ENCODE peak calls at places on chromosomes 11 and 22, in five cellular contexts. M is stimulated activated CD4-positive, alpha-beta T cell treated with anti-CD3 and anti-CD28 coated beads, Interleukin-2, amount 100 ng/mL, for 48 hours; L is ureter; O is amniotic stem cell; T is HTR-8/SVneo. A is an unnamed sample.

GRCh38 chr11:65709661-65710060 is 2.4 kb upstream of the KAT5 start:
- DNase-seq in M (no peak), L (no peak), O (no peak), T (no peak), A (no peak)

GRCh38 chr11:60899021-60899936 is 7.1 kb downstream of the PRPF19 start:
- DNase-seq in M (peak), L (no peak), O (peak), T (peak), A (peak)

GRCh38 chr11:20451568-20451967 is 64.1 kb downstream of the PRMT3 start:
- DNase-seq in M (no peak), L (no peak), O (no peak), T (no peak), A (no peak)

GRCh38 chr11:118046051-118046963 is 30.6 kb upstream of the TMPRSS4 start:
- DNase-seq in M (peak), L (no peak), O (no peak), T (no peak), A (no peak)

GRCh38 chr11:108865411-108865810 is 200.5 kb downstream of the DDX10 start:
- DNase-seq in M (no peak), L (no peak), O (no peak), T (no peak), A (no peak)

GRCh38 chr11:83006877-83007330 is 64.8 kb downstream of the RAB30 start:
- DNase-seq in M (no peak), L (no peak), O (no peak), T (no peak), A (no peak)

GRCh38 chr11:27304514-27304913 is 58.5 kb downstream of the CCDC34 start:
- DNase-seq in M (no peak), L (no peak), O (no peak), T (no peak), A (no peak)

GRCh38 chr22:43000441-43001175 is 14.3 kb downstream of the PACSIN2 start:
- DNase-seq in M (peak), L (no peak), O (no peak), T (no peak), A (no peak)

GRCh38 chr11:94768602-94769511 is 701 bp downstream of the AMOTL1 start:
- DNase-seq in M (no peak), L (peak), O (no peak), T (no peak), A (peak)

GRCh38 chr11:128535468-128536457 is 51.6 kb downstream of the ETS1 start:
- DNase-seq in M (no peak), L (no peak), O (no peak), T (no peak), A (no peak)

GRCh38 chr11:43894546-43894945 is 13.9 kb downstream of the ALKBH3 start:
- DNase-seq in M (no peak), L (no peak), O (no peak), T (no peak), A (no peak)

GRCh38 chr22:42948205-42948804 is 66.6 kb downstream of the PACSIN2 start:
- DNase-seq in M (no peak), L (no peak), O (no peak), T (no peak), A (no peak)

GRCh38 chr11:114395776-114396175 is 4.5 kb downstream of the C11orf71 start:
- DNase-seq in M (no peak), L (no peak), O (no peak), T (no peak), A (no peak)

GRCh38 chr11:13364388-13364787 is 86.8 kb downstream of the BMAL1 start:
- DNase-seq in M (no peak), L (no peak), O (no peak), T (no peak), A (no peak)